ENCODE peak calls at places on chromosomes 2 and 18, in ten cellular contexts. W, R, U, K, V, D, O, N, I and T are unnamed samples.

GRCh38 chr2:27795093-27795834 is 23.7 kb downstream of the MRPL33 start:
- DNase-seq in W (no peak), R (no peak), U (peak; percentile 55), K (no peak), V (no peak), D (no peak), O (no peak), N (no peak), I (no peak), T (no peak)

GRCh38 chr2:164757934-164758695 is 83.5 kb downstream of the COBLL1 start:
- DNase-seq in W (no peak), R (no peak), U (no peak), K (no peak), V (no peak), D (no peak), O (no peak), N (no peak), I (peak; percentile 65), T (no peak)

GRCh38 chr2:191539068-191539467 is 138.9 kb upstream of the NABP1 start:
- DNase-seq in W (no peak), R (no peak), U (no peak), K (no peak), V (no peak), D (no peak), O (peak; percentile 16), N (no peak), I (peak; percentile 68), T (peak; percentile 27)

GRCh38 chr2:151886235-151886634 is 58.0 kb upstream of the ARL5A start:
- DNase-seq in W (no peak), R (no peak), U (no peak), K (no peak), V (no peak), D (no peak), O (no peak), N (no peak), I (no peak), T (no peak)

GRCh38 chr2:169661263-169661662 is 32.9 kb downstream of the CFAP210 start:
- DNase-seq in W (no peak), R (no peak), U (no peak), K (no peak), V (no peak), D (no peak), O (no peak), N (no peak), I (no peak), T (no peak)

GRCh38 chr2:3492951-3493609 is 26.3 kb downstream of the ADI1 start:
- DNase-seq in W (no peak), R (peak; percentile 53), U (no peak), K (no peak), V (peak; percentile 23), D (peak; percentile 82), O (no peak), N (peak; percentile 89), I (peak; percentile 70), T (no peak)

GRCh38 chr2:150142561-150142960 is 344.9 kb downstream of the RND3 start:
- DNase-seq in W (no peak), R (no peak), U (no peak), K (no peak), V (no peak), D (no peak), O (no peak), N (no peak), I (peak; percentile 83), T (no peak)

GRCh38 chr2:58925676-58926081 is 684.6 kb upstream of the FANCL start:
- DNase-seq in W (no peak), R (no peak), U (no peak), K (no peak), V (no peak), D (no peak), O (no peak), N (no peak), I (peak; percentile 90), T (no peak)

GRCh38 chr18:34550902-34551301 is 159.2 kb upstream of the DTNA start:
- DNase-seq in W (no peak), R (no peak), U (no peak), K (no peak), V (no peak), D (no peak), O (no peak), N (no peak), I (no peak), T (no peak)

GRCh38 chr18:34550156-34550555 is 159.9 kb upstream of the DTNA start:
- DNase-seq in W (no peak), R (no peak), U (no peak), K (no peak), V (no peak), D (no peak), O (no peak), N (no peak), I (no peak), T (no peak)

GRCh38 chr18:34548120-34548972 is 161.8 kb upstream of the DTNA start:
- DNase-seq in W (no peak), R (no peak), U (no peak), K (no peak), V (no peak), D (no peak), O (peak; percentile 28), N (no peak), I (no peak), T (no peak)

GRCh38 chr18:34548973-34549294 is 161.2 kb upstream of the DTNA start:
- DNase-seq in W (no peak), R (no peak), U (no peak), K (no peak), V (no peak), D (no peak), O (no peak), N (no peak), I (no peak), T (no peak)

DNA sequence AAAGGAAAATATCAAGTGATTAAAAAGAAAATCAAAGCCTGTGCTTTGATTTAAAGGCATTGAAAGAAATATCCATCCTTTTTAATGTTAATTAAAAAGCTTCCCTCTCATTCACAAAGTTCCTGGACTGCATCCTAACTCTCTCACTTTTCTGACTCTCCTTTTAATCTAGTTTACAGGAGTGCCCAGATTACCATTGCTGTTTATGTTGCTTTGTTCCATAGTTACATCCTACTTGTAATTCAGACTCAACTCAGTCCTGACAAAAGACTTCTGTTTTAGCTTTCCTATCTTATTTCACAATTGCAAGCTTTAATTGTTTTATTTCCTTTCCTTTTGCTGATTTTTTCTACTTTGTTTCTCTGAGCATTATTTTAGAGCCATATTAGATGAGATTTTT is 160.7 kb upstream of the DTNA start:
- DNase-seq in W (no peak), R (no peak), U (no peak), K (no peak), V (no peak), D (no peak), O (no peak), N (no peak), I (no peak), T (no peak)
- H3K4me1 ChIP-seq in W (no peaks in the 10 kb centered on the region), R (no peaks in the 10 kb centered on the region), U (peaks cover 16% of the 10 kb centered on the region), K (no peaks in the 10 kb centered on the region), V (no peaks in the 10 kb centered on the region), D (no peaks in the 10 kb centered on the region), O (no peaks in the 10 kb centered on the region), N (no peaks in the 10 kb centered on the region), I (no peaks in the 10 kb centered on the region), T (no peaks in the 10 kb centered on the region)

DNA sequence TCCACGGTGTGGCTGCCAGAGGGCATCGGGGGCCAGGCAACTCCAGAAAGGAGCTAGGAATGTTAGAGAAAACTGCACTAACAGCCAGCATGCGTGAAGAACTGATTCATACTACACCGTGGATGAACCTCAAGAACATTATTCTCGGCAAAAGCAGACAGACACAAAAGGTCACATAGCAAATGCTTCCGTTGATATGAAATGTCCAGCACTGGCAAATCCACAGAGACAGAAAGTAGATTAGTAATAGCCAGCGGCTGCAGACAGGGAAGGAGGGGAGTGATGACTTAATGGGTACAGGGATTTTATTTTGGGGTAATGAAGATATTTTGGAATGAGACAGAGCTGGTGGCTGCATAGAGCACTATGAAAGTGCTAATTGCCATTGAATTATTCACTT is 37.4 kb downstream of the SCTR start:
- DNase-seq in W (no peak), R (no peak), U (peak; percentile 66), K (no peak), V (no peak), D (no peak), O (no peak), N (no peak), I (peak; percentile 67), T (no peak)
- H3K4me1 ChIP-seq in W (peaks cover 24% of the 10 kb centered on the region), R (peaks cover 12% of the 10 kb centered on the region), U (peaks cover 27% of the 10 kb centered on the region), K (no peaks in the 10 kb centered on the region), V (peaks cover 54% of the 10 kb centered on the region), D (no peaks in the 10 kb centered on the region), O (peaks cover 32% of the 10 kb centered on the region), N (peaks cover 7% of the 10 kb centered on the region), I (peaks cover 23% of the 10 kb centered on the region), T (peaks cover 45% of the 10 kb centered on the region)

DNA sequence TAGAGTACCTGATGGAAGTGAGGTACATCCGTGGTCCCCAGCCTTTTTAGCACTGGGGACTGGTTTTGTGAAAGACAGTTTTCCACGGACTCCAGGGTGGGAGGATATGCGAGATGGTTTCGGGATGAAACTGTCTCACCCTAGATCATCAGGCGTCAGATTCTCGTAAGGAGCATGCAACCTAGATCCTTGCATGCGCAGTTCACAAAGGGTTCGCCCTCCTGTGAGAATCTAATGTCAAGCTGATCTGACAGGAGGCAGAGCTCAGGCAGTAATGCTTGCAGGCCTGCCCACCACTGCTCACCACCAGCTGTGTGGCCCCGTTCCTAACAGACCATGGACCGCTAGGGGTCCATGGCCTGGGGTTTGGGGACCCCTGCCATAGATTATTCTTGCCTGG is 11.6 kb downstream of the B3GNT2 start:
- DNase-seq in W (no peak), R (no peak), U (no peak), K (no peak), V (no peak), D (no peak), O (no peak), N (no peak), I (no peak), T (no peak)
- H3K4me1 ChIP-seq in W (peaks cover 12% of the 10 kb centered on the region), R (peaks cover 17% of the 10 kb centered on the region), U (peaks cover 50% of the 10 kb centered on the region), K (no peaks in the 10 kb centered on the region), V (peaks cover 20% of the 10 kb centered on the region), D (peaks cover 18% of the 10 kb centered on the region), O (peaks cover 4% of the 10 kb centered on the region), N (peaks cover 6% of the 10 kb centered on the region), I (no peaks in the 10 kb centered on the region), T (no peaks in the 10 kb centered on the region)

GRCh38 chr2:128302011-128302743 is 16.5 kb downstream of the HS6ST1 start:
- DNase-seq in W (no peak), R (peak; percentile 66), U (no peak), K (no peak), V (no peak), D (no peak), O (no peak), N (no peak), I (peak; percentile 22), T (no peak)

GRCh38 chr2:128304330-128304714 is 14.3 kb downstream of the HS6ST1 start:
- DNase-seq in W (no peak), R (no peak), U (no peak), K (no peak), V (no peak), D (peak; percentile 38), O (no peak), N (peak; percentile 26), I (no peak), T (no peak)

GRCh38 chr2:128303911-128304310 is 14.8 kb downstream of the HS6ST1 start:
- DNase-seq in W (no peak), R (no peak), U (no peak), K (no peak), V (no peak), D (no peak), O (no peak), N (no peak), I (no peak), T (no peak)

GRCh38 chr2:128302744-128303067 is 16.0 kb downstream of the HS6ST1 start:
- DNase-seq in W (no peak), R (no peak), U (no peak), K (no peak), V (no peak), D (no peak), O (no peak), N (no peak), I (no peak), T (no peak)

DNA sequence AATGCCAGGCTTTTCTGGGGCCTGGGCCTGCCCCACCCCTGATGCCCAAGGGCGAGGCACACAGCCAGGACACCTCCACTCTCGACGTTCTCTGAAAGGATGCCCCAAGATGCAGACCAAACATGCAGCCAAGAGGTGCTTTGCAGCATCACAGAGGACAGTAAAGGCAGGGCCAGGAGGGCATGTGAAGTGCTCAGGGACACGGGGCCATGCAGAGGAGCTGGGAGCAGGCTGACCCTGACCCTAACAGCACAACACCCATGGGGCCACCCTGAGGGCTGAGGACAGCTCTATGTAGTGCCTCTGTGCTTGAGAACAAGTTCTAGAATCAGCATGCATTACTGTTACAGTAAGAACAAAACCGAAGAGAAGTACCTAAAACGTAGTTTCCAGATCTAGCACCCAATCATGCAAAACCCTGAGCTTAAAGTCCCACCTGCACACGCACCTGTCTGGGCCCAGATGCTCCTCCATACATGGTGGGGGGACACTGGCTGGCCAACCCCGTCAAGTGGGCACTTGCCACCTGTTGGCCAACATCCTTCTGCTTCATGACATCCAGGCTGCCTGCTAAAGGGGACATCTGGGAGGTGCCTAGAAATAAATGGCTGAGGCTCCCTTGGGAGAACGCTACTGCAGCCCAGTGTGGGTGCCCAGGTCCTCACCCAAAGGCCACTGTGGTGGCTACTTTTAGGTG is 15.4 kb downstream of the HS6ST1 start:
- DNase-seq in W (no peak), R (no peak), U (no peak), K (no peak), V (no peak), D (peak; percentile 36), O (no peak), N (no peak), I (no peak), T (no peak)
- H3K4me1 ChIP-seq in W (peaks cover 47% of the 10 kb centered on the region), R (peaks cover 86% of the 10 kb centered on the region), U (peaks cover 90% of the 10 kb centered on the region), K (peaks cover 44% of the 10 kb centered on the region), V (peaks cover 48% of the 10 kb centered on the region), D (peaks cover 51% of the 10 kb centered on the region), O (peaks cover 52% of the 10 kb centered on the region), N (no peaks in the 10 kb centered on the region), I (peaks cover 40% of the 10 kb centered on the region), T (peaks cover 78% of the 10 kb centered on the region)